ENCODE peak calls at places on chromosomes 1 and 21, in six cellular contexts. One of them, this sample, is unnamed.

GRCh38 chr1:82775402-82776000 is 974.8 kb downstream of the ADGRL2 start:
- DNase-seq in ACHN: peak
- DNase-seq in immature natural killer cell: no peak
- DNase-seq in pons: peak
- DNase-seq in HFF-Myc: no peak
- DNase-seq in sciatic nerve: no peak
- DNase-seq in this sample: no peak

GRCh38 chr1:3423245-3423829 is 31.1 kb upstream of the ARHGEF16 start:
- DNase-seq in ACHN: no peak
- DNase-seq in immature natural killer cell: no peak
- DNase-seq in pons: peak
- DNase-seq in HFF-Myc: no peak
- DNase-seq in sciatic nerve: peak
- DNase-seq in this sample: no peak

GRCh38 chr1:20493839-20494608 is 8.0 kb upstream of the CAMK2N1 start:
- DNase-seq in ACHN: peak
- DNase-seq in immature natural killer cell: peak
- DNase-seq in pons: peak
- DNase-seq in HFF-Myc: peak
- DNase-seq in sciatic nerve: peak
- DNase-seq in this sample: peak

GRCh38 chr1:101004666-101005065 is 20.9 kb downstream of the DPH5 start:
- DNase-seq in ACHN: no peak
- DNase-seq in immature natural killer cell: no peak
- DNase-seq in pons: no peak
- DNase-seq in HFF-Myc: no peak
- DNase-seq in sciatic nerve: no peak
- DNase-seq in this sample: no peak

GRCh38 chr1:54926955-54927354 is 40.0 kb upstream of the DHCR24 start:
- DNase-seq in ACHN: no peak
- DNase-seq in immature natural killer cell: no peak
- DNase-seq in pons: no peak
- DNase-seq in HFF-Myc: no peak
- DNase-seq in sciatic nerve: no peak
- DNase-seq in this sample: no peak

GRCh38 chr1:201229095-201229494 is 38.5 kb downstream of the IGFN1 start:
- DNase-seq in ACHN: no peak
- DNase-seq in immature natural killer cell: no peak
- DNase-seq in pons: no peak
- DNase-seq in HFF-Myc: no peak
- DNase-seq in sciatic nerve: peak
- DNase-seq in this sample: no peak

GRCh38 chr1:184635347-184636155 is 119.1 kb downstream of the EDEM3 start:
- DNase-seq in ACHN: no peak
- DNase-seq in immature natural killer cell: no peak
- DNase-seq in pons: no peak
- DNase-seq in HFF-Myc: no peak
- DNase-seq in sciatic nerve: no peak
- DNase-seq in this sample: no peak

GRCh38 chr1:219227731-219228419 is 54.2 kb downstream of the LYPLAL1 start:
- DNase-seq in ACHN: no peak
- DNase-seq in immature natural killer cell: no peak
- DNase-seq in pons: no peak
- DNase-seq in HFF-Myc: no peak
- DNase-seq in sciatic nerve: no peak
- DNase-seq in this sample: no peak

GRCh38 chr1:104463126-104463697 is 713.5 kb downstream of the AMY1C start:
- DNase-seq in ACHN: no peak
- DNase-seq in immature natural killer cell: no peak
- DNase-seq in pons: no peak
- DNase-seq in HFF-Myc: no peak
- DNase-seq in sciatic nerve: no peak
- DNase-seq in this sample: no peak

GRCh38 chr1:32761253-32761877 is 55.8 kb downstream of the YARS1 start:
- DNase-seq in ACHN: peak
- DNase-seq in immature natural killer cell: no peak
- DNase-seq in pons: no peak
- DNase-seq in HFF-Myc: no peak
- DNase-seq in sciatic nerve: no peak
- DNase-seq in this sample: no peak

GRCh38 chr21:26070822-26071425 is 99.6 kb downstream of the APP start:
- DNase-seq in ACHN: peak
- DNase-seq in immature natural killer cell: peak
- DNase-seq in pons: no peak
- DNase-seq in HFF-Myc: peak
- DNase-seq in sciatic nerve: no peak
- DNase-seq in this sample: peak

This sample was measured in brain pericyte.